ENCODE peak calls at places on chromosome 10, in four cellular contexts. J is A549, M is HepG2, Q is K562. S is an unnamed sample.

GRCh38 chr10:108358912-108359311 is 1194.4 kb upstream of the SORCS1 start:
- DNase-seq in J (peak), M (peak), Q (no peak), S (peak)

GRCh38 chr10:4677296-4678021 is 148.5 kb upstream of the AKR1E2 start:
- DNase-seq in J (peak), M (no peak), Q (no peak), S (no peak)

GRCh38 chr10:119131512-119132240 is 27.8 kb downstream of the DENND10 start:
- DNase-seq in J (no peak), M (no peak), Q (peak), S (peak)

GRCh38 chr10:35563266-35563891 is 41.8 kb upstream of the GJD4 start:
- DNase-seq in J (peak), M (peak), Q (peak), S (peak)

GRCh38 chr10:77609781-77610272 is 27.8 kb downstream of the KCNMA1 start:
- DNase-seq in J (no peak), M (no peak), Q (no peak), S (peak)

GRCh38 chr10:4623757-4624420 is 202.1 kb upstream of the AKR1E2 start:
- DNase-seq in J (no peak), M (no peak), Q (no peak), S (no peak)

GRCh38 chr10:11012476-11012875 is 5.2 kb upstream of the CELF2 start:
- DNase-seq in J (no peak), M (no peak), Q (no peak), S (no peak)

GRCh38 chr10:43748560-43748959 is 99.9 kb upstream of the ZNF32 start:
- DNase-seq in J (no peak), M (no peak), Q (no peak), S (no peak)

GRCh38 chr10:8404721-8405120 is 350.2 kb downstream of the GATA3 start:
- DNase-seq in J (no peak), M (no peak), Q (no peak), S (peak)

GRCh38 chr10:132859084-132859855 is 73.3 kb upstream of the NKX6-2 start:
- DNase-seq in J (no peak), M (no peak), Q (no peak), S (no peak)

GRCh38 chr10:14580933-14581332 is 193.8 kb downstream of the FAM107B start:
- DNase-seq in J (no peak), M (no peak), Q (no peak), S (no peak)

GRCh38 chr10:70283445-70284399 is at the start of gene NPFFR1:
- DNase-seq in J (no peak), M (no peak), Q (no peak), S (no peak)

GRCh38 chr10:13673165-13673564 is 86.4 kb downstream of the PRPF18 start:
- DNase-seq in J (no peak), M (no peak), Q (no peak), S (no peak)

GRCh38 chr10:80187465-80188409 is 17.6 kb downstream of the ANXA11 start:
- DNase-seq in J (no peak), M (peak), Q (peak), S (peak)

GRCh38 chr10:132433671-132434340 is 36.8 kb downstream of the PWWP2B start:
- DNase-seq in J (no peak), M (no peak), Q (no peak), S (no peak)

GRCh38 chr10:44065788-44066075 is 319.2 kb downstream of the CXCL12 start:
- DNase-seq in J (no peak), M (no peak), Q (no peak), S (no peak)

GRCh38 chr10:50312464-50313437 is 61.4 kb upstream of the ASAH2 start:
- DNase-seq in J (no peak), M (no peak), Q (peak), S (no peak)

GRCh38 chr10:49049660-49050059 is 65.7 kb downstream of the VSTM4 start:
- DNase-seq in J (no peak), M (no peak), Q (no peak), S (no peak)

GRCh38 chr10:14291296-14291695 is 39.4 kb downstream of the FRMD4A start:
- DNase-seq in J (no peak), M (no peak), Q (no peak), S (no peak)

GRCh38 chr10:47318706-47319105 is 3.5 kb upstream of the GDF2 start:
- DNase-seq in J (peak), M (peak), Q (peak), S (no peak)

GRCh38 chr10:35598379-35598778 is 6.8 kb upstream of the GJD4 start:
- DNase-seq in J (no peak), M (peak), Q (peak), S (no peak)

GRCh38 chr10:15436696-15437095 is 65.6 kb upstream of the FAM171A1 start:
- DNase-seq in J (no peak), M (no peak), Q (no peak), S (no peak)

GRCh38 chr10:110305767-110306451 is 1.2 kb upstream of the SMNDC1 start:
- DNase-seq in J (peak), M (peak), Q (peak), S (peak)

GRCh38 chr10:112475565-112476233 is 28.7 kb downstream of the VTI1A start:
- DNase-seq in J (no peak), M (no peak), Q (no peak), S (no peak)

GRCh38 chr10:79046991-79047874 is 21.5 kb upstream of the ZMIZ1 start:
- DNase-seq in J (no peak), M (no peak), Q (no peak), S (no peak)

GRCh38 chr10:78728176-78728575 is 340.6 kb upstream of the ZMIZ1 start:
- DNase-seq in J (no peak), M (no peak), Q (no peak), S (no peak)

GRCh38 chr10:12609435-12609834 is 260.1 kb downstream of the CAMK1D start:
- DNase-seq in J (no peak), M (no peak), Q (no peak), S (no peak)

GRCh38 chr10:101889256-101890210 is 45.9 kb upstream of the KCNIP2 start:
- DNase-seq in J (peak), M (peak), Q (no peak), S (peak)
- TF ChIP-seq CHD4 in J (no peak), M (no peak), Q (no peak), S (no peak)

DNA sequence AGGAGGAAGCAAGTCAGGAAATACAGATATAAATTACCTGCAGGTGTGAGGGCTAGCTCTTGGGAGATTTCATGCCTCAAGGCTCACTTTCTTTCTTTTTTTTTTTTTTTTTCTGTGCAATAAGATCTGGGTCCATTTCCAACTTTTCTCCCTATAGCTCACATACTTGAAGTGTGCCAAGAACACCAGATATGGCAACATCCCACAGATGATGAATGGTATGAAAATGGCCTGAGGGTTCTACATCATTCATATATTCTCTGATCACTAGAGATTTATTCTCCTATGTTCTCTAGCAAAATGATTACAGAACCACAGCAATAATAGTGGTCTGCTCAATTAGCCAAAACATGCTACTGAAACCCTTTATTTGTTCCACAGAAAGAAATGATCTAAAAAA is 117.2 kb downstream of the LRRTM3 start:
- DNase-seq in J (no peak), M (no peak), Q (no peak), S (no peak)
- TF ChIP-seq CEBPB in J (no peak), M (no peak), Q (no peak), S (no peak)

GRCh38 chr10:103966671-103967432 is at the start of gene SLK:
- DNase-seq in J (peak), M (peak), Q (peak), S (no peak)
- TF ChIP-seq CHD4 in J (no peak), M (no peak), Q (no peak), S (no peak)

GRCh38 chr10:101319241-101319915 is 34.6 kb upstream of the BTRC start:
- DNase-seq in J (no peak), M (no peak), Q (no peak), S (no peak)
- TF ChIP-seq CEBPB in J (no peak), M (no peak), Q (no peak), S (no peak)

GRCh38 chr10:100106865-100107264 is 25.2 kb upstream of the CPN1 start:
- DNase-seq in J (no peak), M (no peak), Q (no peak), S (no peak)

GRCh38 chr10:100100651-100101525 is 19.2 kb upstream of the CPN1 start:
- DNase-seq in J (peak), M (peak), Q (no peak), S (no peak)

GRCh38 chr10:100104300-100104699 is 22.6 kb upstream of the CPN1 start:
- DNase-seq in J (no peak), M (no peak), Q (no peak), S (no peak)

GRCh38 chr10:100103581-100103980 is 21.9 kb upstream of the CPN1 start:
- DNase-seq in J (no peak), M (no peak), Q (no peak), S (no peak)

DNA sequence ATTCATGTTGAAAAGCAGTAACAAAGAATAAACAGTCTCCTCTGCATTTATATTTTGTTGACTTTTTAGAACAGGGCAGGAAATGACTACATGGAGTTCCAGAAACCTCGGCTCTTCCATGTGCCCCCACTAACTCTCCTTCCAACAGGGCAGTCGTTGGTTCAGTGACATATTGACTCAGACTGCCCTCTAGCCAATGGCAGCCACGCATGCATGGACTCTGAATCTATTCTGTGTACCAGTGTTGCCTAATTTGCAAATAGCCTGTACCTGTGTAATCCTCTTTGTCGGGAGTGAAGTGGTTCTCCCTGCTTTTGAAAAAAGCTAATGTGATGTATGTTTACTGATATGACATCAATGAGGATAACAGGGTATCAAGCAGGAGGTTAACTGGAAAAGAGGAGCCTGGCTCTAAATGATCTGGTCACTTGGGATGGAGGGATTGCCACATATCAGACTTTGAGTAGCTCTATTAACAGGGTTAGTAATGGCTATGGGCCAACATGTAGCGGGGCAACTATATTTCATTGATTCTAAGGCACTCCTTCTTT is 19.9 kb upstream of the CPN1 start:
- DNase-seq in J (no peak), M (peak), Q (no peak), S (no peak)
- TF ChIP-seq CHD4 in J (no peak), M (no peak), Q (no peak), S (no peak)